ENCODE peak calls at places on chromosome 20, in five cellular contexts. One of them, this sample, is unnamed.

GRCh38 chr20:10986586-10986985 is 312.8 kb upstream of the JAG1 start:
- DNase-seq in neural progenitor cell: peak; percentile 8
- DNase-seq in activated CD4-positive, alpha-beta T cell treated with anti-CD3 and anti-CD28 coated beads, Interleukin-2, amount 10 ng/mL, durations not matched to agents 7 days and 5 days: no peak
- DNase-seq in fibroblast of mammary gland: peak; percentile 62
- DNase-seq in central memory CD8-positive, alpha-beta T cell: no peak
- DNase-seq in this sample: no peak

GRCh38 chr20:24134284-24134683 is 145.7 kb upstream of the GGTLC1 start:
- DNase-seq in fibroblast of mammary gland: no peak
- DNase-seq in central memory CD8-positive, alpha-beta T cell: no peak
- DNase-seq in activated CD4-positive, alpha-beta T cell treated with anti-CD3 and anti-CD28 coated beads, Interleukin-2, amount 10 ng/mL, durations not matched to agents 7 days and 5 days: no peak
- DNase-seq in neural progenitor cell: no peak
- DNase-seq in this sample: no peak

GRCh38 chr20:37914672-37915433 is 11.9 kb downstream of the VSTM2L start:
- DNase-seq in neural progenitor cell: peak; percentile 85
- DNase-seq in activated CD4-positive, alpha-beta T cell treated with anti-CD3 and anti-CD28 coated beads, Interleukin-2, amount 10 ng/mL, durations not matched to agents 7 days and 5 days: peak; percentile 34
- DNase-seq in central memory CD8-positive, alpha-beta T cell: no peak
- DNase-seq in fibroblast of mammary gland: no peak
- DNase-seq in this sample: no peak

GRCh38 chr20:20096421-20096820 is 44.1 kb downstream of the CFAP61 start:
- DNase-seq in activated CD4-positive, alpha-beta T cell treated with anti-CD3 and anti-CD28 coated beads, Interleukin-2, amount 10 ng/mL, durations not matched to agents 7 days and 5 days: no peak
- DNase-seq in fibroblast of mammary gland: no peak
- DNase-seq in central memory CD8-positive, alpha-beta T cell: no peak
- DNase-seq in neural progenitor cell: no peak
- DNase-seq in this sample: no peak

GRCh38 chr20:21251278-21251677 is 51.9 kb upstream of the XRN2 start:
- DNase-seq in central memory CD8-positive, alpha-beta T cell: no peak
- DNase-seq in activated CD4-positive, alpha-beta T cell treated with anti-CD3 and anti-CD28 coated beads, Interleukin-2, amount 10 ng/mL, durations not matched to agents 7 days and 5 days: no peak
- DNase-seq in neural progenitor cell: no peak
- DNase-seq in fibroblast of mammary gland: peak; percentile 17
- DNase-seq in this sample: no peak

GRCh38 chr20:33604084-33604990 is 57.8 kb upstream of the C20orf144 start:
- DNase-seq in central memory CD8-positive, alpha-beta T cell: no peak
- DNase-seq in neural progenitor cell: no peak
- DNase-seq in fibroblast of mammary gland: peak; percentile 9
- DNase-seq in activated CD4-positive, alpha-beta T cell treated with anti-CD3 and anti-CD28 coated beads, Interleukin-2, amount 10 ng/mL, durations not matched to agents 7 days and 5 days: no peak
- DNase-seq in this sample: no peak

GRCh38 chr20:53849471-53850059 is 220.8 kb downstream of the BCAS1 start:
- DNase-seq in fibroblast of mammary gland: no peak
- DNase-seq in central memory CD8-positive, alpha-beta T cell: no peak
- DNase-seq in activated CD4-positive, alpha-beta T cell treated with anti-CD3 and anti-CD28 coated beads, Interleukin-2, amount 10 ng/mL, durations not matched to agents 7 days and 5 days: no peak
- DNase-seq in neural progenitor cell: no peak
- DNase-seq in this sample: no peak

GRCh38 chr20:11403711-11404110 is 514.0 kb upstream of the BTBD3 start:
- DNase-seq in neural progenitor cell: no peak
- DNase-seq in central memory CD8-positive, alpha-beta T cell: no peak
- DNase-seq in activated CD4-positive, alpha-beta T cell treated with anti-CD3 and anti-CD28 coated beads, Interleukin-2, amount 10 ng/mL, durations not matched to agents 7 days and 5 days: no peak
- DNase-seq in fibroblast of mammary gland: no peak
- DNase-seq in this sample: no peak

GRCh38 chr20:35226775-35227681 is 538 bp downstream of the MMP24 start:
- DNase-seq in neural progenitor cell: peak; percentile 90
- DNase-seq in central memory CD8-positive, alpha-beta T cell: peak; percentile 20
- DNase-seq in activated CD4-positive, alpha-beta T cell treated with anti-CD3 and anti-CD28 coated beads, Interleukin-2, amount 10 ng/mL, durations not matched to agents 7 days and 5 days: peak; percentile 48
- DNase-seq in fibroblast of mammary gland: peak; percentile 40
- DNase-seq in this sample: peak; percentile 5

GRCh38 chr20:37914367-37914671 is 11.4 kb downstream of the VSTM2L start:
- DNase-seq in neural progenitor cell: no peak
- DNase-seq in fibroblast of mammary gland: no peak
- DNase-seq in activated CD4-positive, alpha-beta T cell treated with anti-CD3 and anti-CD28 coated beads, Interleukin-2, amount 10 ng/mL, durations not matched to agents 7 days and 5 days: no peak
- DNase-seq in central memory CD8-positive, alpha-beta T cell: no peak
- DNase-seq in this sample: no peak

GRCh38 chr20:59078231-59078630 is 35.6 kb upstream of the PRELID3B start:
- DNase-seq in neural progenitor cell: no peak
- DNase-seq in central memory CD8-positive, alpha-beta T cell: no peak
- DNase-seq in fibroblast of mammary gland: no peak
- DNase-seq in activated CD4-positive, alpha-beta T cell treated with anti-CD3 and anti-CD28 coated beads, Interleukin-2, amount 10 ng/mL, durations not matched to agents 7 days and 5 days: no peak
- DNase-seq in this sample: no peak

GRCh38 chr20:45828589-45828988 is 1.5 kb upstream of the TNNC2 start:
- DNase-seq in neural progenitor cell: peak; percentile 29
- DNase-seq in fibroblast of mammary gland: no peak
- DNase-seq in activated CD4-positive, alpha-beta T cell treated with anti-CD3 and anti-CD28 coated beads, Interleukin-2, amount 10 ng/mL, durations not matched to agents 7 days and 5 days: no peak
- DNase-seq in central memory CD8-positive, alpha-beta T cell: no peak
- DNase-seq in this sample: no peak

GRCh38 chr20:64217539-64217938 is 38.0 kb upstream of the PCMTD2 start:
- DNase-seq in activated CD4-positive, alpha-beta T cell treated with anti-CD3 and anti-CD28 coated beads, Interleukin-2, amount 10 ng/mL, durations not matched to agents 7 days and 5 days: no peak
- DNase-seq in neural progenitor cell: no peak
- DNase-seq in fibroblast of mammary gland: no peak
- DNase-seq in central memory CD8-positive, alpha-beta T cell: no peak
- DNase-seq in this sample: no peak

GRCh38 chr20:7180261-7181045 is 413.0 kb downstream of the BMP2 start:
- DNase-seq in fibroblast of mammary gland: peak; percentile 66
- DNase-seq in activated CD4-positive, alpha-beta T cell treated with anti-CD3 and anti-CD28 coated beads, Interleukin-2, amount 10 ng/mL, durations not matched to agents 7 days and 5 days: no peak
- DNase-seq in neural progenitor cell: no peak
- DNase-seq in central memory CD8-positive, alpha-beta T cell: no peak
- DNase-seq in this sample: no peak

GRCh38 chr20:11368965-11369711 is 548.6 kb upstream of the BTBD3 start:
- DNase-seq in activated CD4-positive, alpha-beta T cell treated with anti-CD3 and anti-CD28 coated beads, Interleukin-2, amount 10 ng/mL, durations not matched to agents 7 days and 5 days: no peak
- DNase-seq in central memory CD8-positive, alpha-beta T cell: no peak
- DNase-seq in fibroblast of mammary gland: no peak
- DNase-seq in neural progenitor cell: no peak
- DNase-seq in this sample: no peak

GRCh38 chr20:58102744-58103516 is 125.5 kb downstream of the ANKRD60 start:
- DNase-seq in activated CD4-positive, alpha-beta T cell treated with anti-CD3 and anti-CD28 coated beads, Interleukin-2, amount 10 ng/mL, durations not matched to agents 7 days and 5 days: no peak
- DNase-seq in central memory CD8-positive, alpha-beta T cell: no peak
- DNase-seq in neural progenitor cell: no peak
- DNase-seq in fibroblast of mammary gland: peak; percentile 35
- DNase-seq in this sample: no peak

GRCh38 chr20:24913076-24913628 is 35.9 kb upstream of the CST7 start:
- DNase-seq in neural progenitor cell: no peak
- DNase-seq in central memory CD8-positive, alpha-beta T cell: no peak
- DNase-seq in fibroblast of mammary gland: no peak
- DNase-seq in activated CD4-positive, alpha-beta T cell treated with anti-CD3 and anti-CD28 coated beads, Interleukin-2, amount 10 ng/mL, durations not matched to agents 7 days and 5 days: no peak
- DNase-seq in this sample: no peak

GRCh38 chr20:35238170-35238569 is 11.7 kb downstream of the MMP24 start:
- DNase-seq in neural progenitor cell: no peak
- DNase-seq in activated CD4-positive, alpha-beta T cell treated with anti-CD3 and anti-CD28 coated beads, Interleukin-2, amount 10 ng/mL, durations not matched to agents 7 days and 5 days: no peak
- DNase-seq in central memory CD8-positive, alpha-beta T cell: no peak
- DNase-seq in fibroblast of mammary gland: no peak
- DNase-seq in this sample: no peak

This sample was measured in tibial nerve.